ENCODE peak calls at places on chromosomes 5 and 9, in four cellular contexts. Y, S, C and F are unnamed samples.
A peak's percentile ranks its signal among the peaks of the same experiment; 100 is the strongest.

GRCh38 chr9:36191290-36191645 is 547 bp downstream of the CLTA start:
- DNase-seq in Y (peak; percentile 32), S (peak; percentile 19), C (no peak), F (no peak)

GRCh38 chr9:129442791-129443511 is 177.9 kb downstream of the C9orf50 start:
- DNase-seq in Y (no peak), S (no peak), C (no peak), F (no peak)

GRCh38 chr5:22070151-22070550 is 783.0 kb downstream of the CDH12 start:
- DNase-seq in Y (no peak), S (no peak), C (no peak), F (no peak)

GRCh38 chr5:156556666-156557401 is 229.9 kb downstream of the SGCD start:
- DNase-seq in Y (no peak), S (no peak), C (no peak), F (no peak)

GRCh38 chr9:129746092-129746760 is 6.6 kb downstream of the PTGES start:
- DNase-seq in Y (no peak), S (no peak), C (no peak), F (no peak)

GRCh38 chr9:35903049-35903448 is 3.0 kb upstream of the HRCT1 start:
- DNase-seq in Y (peak; percentile 58), S (no peak), C (no peak), F (no peak)

GRCh38 chr5:4994994-4995393 is 145.1 kb upstream of the ADAMTS16 start:
- DNase-seq in Y (peak; percentile 31), S (no peak), C (peak; percentile 32), F (no peak)

GRCh38 chr5:135372654-135373381 is 26.2 kb downstream of the MACROH2A1 start:
- DNase-seq in Y (no peak), S (no peak), C (no peak), F (no peak)

GRCh38 chr5:56737002-56737621 is 78.2 kb upstream of the MAP3K1 start:
- DNase-seq in Y (no peak), S (no peak), C (peak; percentile 10), F (no peak)

GRCh38 chr5:167413503-167413902 is 877.9 kb upstream of the WWC1 start:
- DNase-seq in Y (no peak), S (no peak), C (no peak), F (no peak)

GRCh38 chr5:154840435-154841272 is 9.7 kb downstream of the FAXDC2 start:
- DNase-seq in Y (no peak), S (no peak), C (no peak), F (no peak)

GRCh38 chr5:162227075-162227474 is 159.5 kb downstream of the GABRG2 start:
- DNase-seq in Y (peak; percentile 6), S (no peak), C (no peak), F (no peak)

GRCh38 chr5:66718374-66718977 is 122.3 kb downstream of the MAST4 start:
- DNase-seq in Y (no peak), S (no peak), C (no peak), F (no peak)

GRCh38 chr9:123265833-123266232 is 2.6 kb downstream of the STRBP start:
- DNase-seq in Y (no peak), S (no peak), C (no peak), F (no peak)